ENCODE peak calls at places on chromosomes 5 and 9, in four cellular contexts. G is tibial artery, V is PC-3, R is bronchial epithelial cell. T is an unnamed sample.
A peak's percentile ranks its signal among the peaks of the same experiment; 100 is the strongest.

GRCh38 chr5:173236531-173237501 is 1.8 kb upstream of the NKX2-5 start:
- DNase-seq in R (no peak), V (no peak), G (no peak), T (no peak)

GRCh38 chr5:76451046-76451701 is 48.1 kb downstream of the IQGAP2 start:
- DNase-seq in V (no peak), R (no peak), G (no peak), T (no peak)

GRCh38 chr5:139806111-139806510 is 10.5 kb downstream of the PSD2 start:
- DNase-seq in R (no peak), G (no peak), V (no peak), T (no peak)

GRCh38 chr5:84259221-84260045 is 125.2 kb downstream of the EDIL3 start:
- DNase-seq in G (no peak), R (no peak), V (no peak), T (no peak)

GRCh38 chr5:16965581-16965980 is 29.5 kb upstream of the MYO10 start:
- DNase-seq in V (no peak), R (no peak), G (no peak), T (no peak)

GRCh38 chr9:86257406-86257805 is 2.1 kb downstream of the C9orf153 start:
- DNase-seq in G (no peak), R (no peak), V (no peak), T (no peak)

GRCh38 chr9:136321561-136321960 is 5.8 kb upstream of the GPSM1 start:
- DNase-seq in V (no peak), R (no peak), G (no peak), T (no peak)

GRCh38 chr5:36136581-36136980 is 15.1 kb downstream of the LMBRD2 start:
- DNase-seq in R (no peak), G (no peak), V (no peak), T (no peak)

GRCh38 chr9:31840702-31841101 is 543.7 kb upstream of the ACO1 start:
- DNase-seq in V (no peak), G (no peak), R (no peak), T (no peak)

GRCh38 chr9:115590016-115590415 is 472.1 kb upstream of the TNC start:
- DNase-seq in G (no peak), V (peak; percentile 79), R (peak; percentile 95), T (no peak)

GRCh38 chr9:112439171-112439570 is 47.5 kb upstream of the KIAA1958 start:
- DNase-seq in G (no peak), R (no peak), V (no peak), T (no peak)

GRCh38 chr9:94002316-94003140 is 47.4 kb upstream of the BARX1 start:
- DNase-seq in V (peak; percentile 66), R (peak; percentile 55), G (no peak), T (no peak)

GRCh38 chr9:70256123-70256551 is 2.6 kb upstream of the SMC5 start:
- DNase-seq in V (peak; percentile 79), G (no peak), R (peak; percentile 79), T (no peak)

GRCh38 chr5:77168884-77169254 is 41.6 kb upstream of the PDE8B start:
- DNase-seq in V (peak; percentile 71), R (peak; percentile 8), G (no peak), T (no peak)

GRCh38 chr5:6504677-6505414 is 56.2 kb downstream of the UBE2QL1 start:
- DNase-seq in V (peak; percentile 99), R (peak; percentile 6), G (no peak), T (no peak)

GRCh38 chr5:136089804-136090203 is 42.8 kb upstream of the SMAD5 start:
- DNase-seq in R (no peak), V (no peak), G (no peak), T (no peak)

GRCh38 chr5:20985754-20986153 is 997.8 kb upstream of the CDH18 start:
- DNase-seq in R (no peak), V (peak; percentile 29), G (no peak), T (no peak)

GRCh38 chr9:91029621-91030361 is 228.2 kb downstream of the SYK start:
- DNase-seq in G (peak; percentile 41), V (no peak), R (no peak), T (no peak)

GRCh38 chr9:20242767-20243166 is 379.5 kb downstream of the MLLT3 start:
- DNase-seq in V (no peak), G (no peak), R (no peak), T (no peak)

GRCh38 chr5:151026674-151027073 is 6.3 kb downstream of the GPX3 start:
- DNase-seq in G (peak; percentile 80), V (no peak), R (no peak), T (no peak)

GRCh38 chr9:70496244-70496643 is 81.8 kb upstream of the KLF9 start:
- DNase-seq in V (no peak), R (no peak), G (no peak), T (no peak)

GRCh38 chr5:172740483-172741205 is 30.4 kb downstream of the DUSP1 start:
- DNase-seq in R (peak; percentile 90), G (peak; percentile 96), V (peak; percentile 66), T (peak; percentile 82)

GRCh38 chr9:93852728-93853127 is 102.4 kb downstream of the BARX1 start:
- DNase-seq in R (no peak), V (no peak), G (no peak), T (no peak)

GRCh38 chr5:134140530-134141201 is 26.2 kb downstream of the TCF7 start:
- DNase-seq in V (peak; percentile 88), G (peak; percentile 73), R (peak; percentile 83), T (no peak)

T was measured in thoracic aorta.